ENCODE peak calls at places on chromosomes 16 and 17, in eight cellular contexts. One of them, this sample, is unnamed.

GRCh38 chr17:50177983-50178834 is 12.4 kb downstream of the SGCA start:
- DNase-seq in left lung: peak
- DNase-seq in psoas muscle: peak
- DNase-seq in brain microvascular endothelial cell: peak
- DNase-seq in mucosa of descending colon: peak
- DNase-seq in testis: peak
- DNase-seq in esophagus squamous epithelium: no peak
- DNase-seq in right lobe of liver: peak
- DNase-seq in this sample: peak

GRCh38 chr16:86597880-86598606 is 19.7 kb downstream of the FOXL1 start:
- DNase-seq in right lobe of liver: no peak
- DNase-seq in testis: peak
- DNase-seq in brain microvascular endothelial cell: no peak
- DNase-seq in esophagus squamous epithelium: no peak
- DNase-seq in left lung: no peak
- DNase-seq in psoas muscle: no peak
- DNase-seq in mucosa of descending colon: no peak
- DNase-seq in this sample: no peak

GRCh38 chr17:1695365-1695764 is 10.7 kb upstream of the PRPF8 start:
- DNase-seq in brain microvascular endothelial cell: no peak
- DNase-seq in esophagus squamous epithelium: no peak
- DNase-seq in right lobe of liver: no peak
- DNase-seq in psoas muscle: no peak
- DNase-seq in testis: no peak
- DNase-seq in left lung: no peak
- DNase-seq in mucosa of descending colon: no peak
- DNase-seq in this sample: no peak

GRCh38 chr16:23557779-23558330 is 328 bp downstream of the UBFD1 start:
- DNase-seq in right lobe of liver: no peak
- DNase-seq in testis: peak
- DNase-seq in psoas muscle: peak
- DNase-seq in esophagus squamous epithelium: no peak
- DNase-seq in brain microvascular endothelial cell: peak
- DNase-seq in left lung: no peak
- DNase-seq in mucosa of descending colon: no peak
- DNase-seq in this sample: no peak

GRCh38 chr17:9837551-9838471 is 12.1 kb downstream of the GLP2R start:
- DNase-seq in mucosa of descending colon: no peak
- DNase-seq in brain microvascular endothelial cell: peak
- DNase-seq in right lobe of liver: no peak
- DNase-seq in psoas muscle: peak
- DNase-seq in testis: peak
- DNase-seq in esophagus squamous epithelium: no peak
- DNase-seq in left lung: no peak
- DNase-seq in this sample: no peak

GRCh38 chr16:20866161-20866772 is 33.9 kb downstream of the DCUN1D3 start:
- DNase-seq in left lung: peak
- DNase-seq in esophagus squamous epithelium: no peak
- DNase-seq in mucosa of descending colon: peak
- DNase-seq in right lobe of liver: no peak
- DNase-seq in brain microvascular endothelial cell: peak
- DNase-seq in testis: no peak
- DNase-seq in psoas muscle: peak
- DNase-seq in this sample: peak

GRCh38 chr17:30344283-30345088 is 10.6 kb upstream of the TMIGD1 start:
- DNase-seq in mucosa of descending colon: peak
- DNase-seq in psoas muscle: no peak
- DNase-seq in brain microvascular endothelial cell: no peak
- DNase-seq in left lung: peak
- DNase-seq in testis: peak
- DNase-seq in right lobe of liver: peak
- DNase-seq in esophagus squamous epithelium: no peak
- DNase-seq in this sample: no peak

GRCh38 chr17:6555331-6556120 is 829 bp downstream of the PITPNM3 start:
- DNase-seq in testis: peak
- DNase-seq in esophagus squamous epithelium: no peak
- DNase-seq in right lobe of liver: no peak
- DNase-seq in left lung: peak
- DNase-seq in brain microvascular endothelial cell: no peak
- DNase-seq in psoas muscle: no peak
- DNase-seq in mucosa of descending colon: peak
- DNase-seq in this sample: no peak

GRCh38 chr16:17318200-17318599 is 152.6 kb downstream of the XYLT1 start:
- DNase-seq in right lobe of liver: no peak
- DNase-seq in left lung: peak
- DNase-seq in psoas muscle: no peak
- DNase-seq in mucosa of descending colon: no peak
- DNase-seq in brain microvascular endothelial cell: no peak
- DNase-seq in testis: peak
- DNase-seq in esophagus squamous epithelium: no peak
- DNase-seq in this sample: no peak

GRCh38 chr16:984736-985135 is 3.2 kb downstream of the SOX8 start:
- DNase-seq in esophagus squamous epithelium: no peak
- DNase-seq in mucosa of descending colon: no peak
- DNase-seq in brain microvascular endothelial cell: no peak
- DNase-seq in psoas muscle: no peak
- DNase-seq in right lobe of liver: no peak
- DNase-seq in left lung: no peak
- DNase-seq in testis: no peak
- DNase-seq in this sample: no peak

GRCh38 chr16:986925-987581 is 5.5 kb downstream of the SOX8 start:
- DNase-seq in testis: no peak
- DNase-seq in psoas muscle: no peak
- DNase-seq in right lobe of liver: no peak
- DNase-seq in brain microvascular endothelial cell: no peak
- DNase-seq in left lung: no peak
- DNase-seq in esophagus squamous epithelium: no peak
- DNase-seq in mucosa of descending colon: no peak
- DNase-seq in this sample: no peak

GRCh38 chr16:985237-985636 is 3.7 kb downstream of the SOX8 start:
- DNase-seq in brain microvascular endothelial cell: no peak
- DNase-seq in esophagus squamous epithelium: no peak
- DNase-seq in testis: no peak
- DNase-seq in psoas muscle: no peak
- DNase-seq in left lung: no peak
- DNase-seq in right lobe of liver: no peak
- DNase-seq in mucosa of descending colon: no peak
- DNase-seq in this sample: no peak

GRCh38 chr16:986411-986810 is 4.8 kb downstream of the SOX8 start:
- DNase-seq in right lobe of liver: no peak
- DNase-seq in esophagus squamous epithelium: no peak
- DNase-seq in mucosa of descending colon: no peak
- DNase-seq in brain microvascular endothelial cell: no peak
- DNase-seq in testis: no peak
- DNase-seq in left lung: no peak
- DNase-seq in psoas muscle: no peak
- DNase-seq in this sample: no peak

GRCh38 chr16:985646-986400 is 4.3 kb downstream of the SOX8 start:
- DNase-seq in esophagus squamous epithelium: no peak
- DNase-seq in testis: no peak
- DNase-seq in brain microvascular endothelial cell: no peak
- DNase-seq in mucosa of descending colon: no peak
- DNase-seq in right lobe of liver: no peak
- DNase-seq in left lung: no peak
- DNase-seq in psoas muscle: no peak
- DNase-seq in this sample: no peak
- H3K4me3 ChIP-seq in esophagus squamous epithelium: no peak
- H3K4me3 ChIP-seq in testis: no peak
- H3K4me3 ChIP-seq in brain microvascular endothelial cell: no peak
- H3K4me3 ChIP-seq in mucosa of descending colon: no peak
- H3K4me3 ChIP-seq in right lobe of liver: no peak
- H3K4me3 ChIP-seq in left lung: no peak
- H3K4me3 ChIP-seq in psoas muscle: no peak
- H3K4me3 ChIP-seq in this sample: no peak

DNA sequence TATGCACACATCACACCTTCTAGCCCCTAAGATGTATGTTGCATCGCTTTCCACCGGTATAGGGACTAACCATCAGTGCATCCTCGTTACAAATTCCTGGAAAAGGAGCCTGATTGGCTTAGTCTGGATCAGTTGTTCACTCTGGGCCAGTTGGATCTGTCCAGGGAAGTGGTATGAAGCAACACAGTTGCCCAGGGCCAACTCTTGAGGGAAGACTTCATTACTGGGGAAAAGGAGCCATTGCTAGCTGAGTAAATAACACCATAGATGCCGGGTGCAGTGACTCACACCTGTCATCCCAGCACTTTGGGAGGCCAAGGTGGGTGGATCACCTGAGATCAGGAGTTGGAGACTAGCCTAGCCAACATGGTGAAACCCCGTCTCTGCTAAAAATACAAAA is 275.2 kb upstream of the RBFOX1 start:
- DNase-seq in psoas muscle: no peak
- DNase-seq in brain microvascular endothelial cell: no peak
- DNase-seq in left lung: no peak
- DNase-seq in mucosa of descending colon: no peak
- DNase-seq in esophagus squamous epithelium: no peak
- DNase-seq in right lobe of liver: no peak
- DNase-seq in testis: no peak
- DNase-seq in this sample: no peak
- TF ChIP-seq CTCF in psoas muscle: no peak
- TF ChIP-seq CTCF in brain microvascular endothelial cell: no peak
- TF ChIP-seq CTCF in left lung: no peak
- TF ChIP-seq CTCF in mucosa of descending colon: no peak
- TF ChIP-seq CTCF in esophagus squamous epithelium: no peak
- TF ChIP-seq CTCF in right lobe of liver: no peak
- TF ChIP-seq CTCF in testis: no peak
- TF ChIP-seq CTCF in this sample: no peak

GRCh38 chr16:52456368-52456767 is 90.6 kb downstream of the TOX3 start:
- DNase-seq in right lobe of liver: no peak
- DNase-seq in brain microvascular endothelial cell: no peak
- DNase-seq in esophagus squamous epithelium: no peak
- DNase-seq in psoas muscle: no peak
- DNase-seq in testis: no peak
- DNase-seq in left lung: no peak
- DNase-seq in mucosa of descending colon: no peak
- DNase-seq in this sample: no peak
- H3K4me3 ChIP-seq in right lobe of liver: no peak
- H3K4me3 ChIP-seq in brain microvascular endothelial cell: no peak
- H3K4me3 ChIP-seq in esophagus squamous epithelium: no peak
- H3K4me3 ChIP-seq in psoas muscle: no peak
- H3K4me3 ChIP-seq in testis: no peak
- H3K4me3 ChIP-seq in left lung: no peak
- H3K4me3 ChIP-seq in mucosa of descending colon: no peak
- H3K4me3 ChIP-seq in this sample: no peak

GRCh38 chr17:44605116-44605505 is 47.8 kb downstream of the FZD2 start:
- DNase-seq in psoas muscle: no peak
- DNase-seq in testis: no peak
- DNase-seq in left lung: no peak
- DNase-seq in esophagus squamous epithelium: no peak
- DNase-seq in mucosa of descending colon: no peak
- DNase-seq in right lobe of liver: no peak
- DNase-seq in brain microvascular endothelial cell: no peak
- DNase-seq in this sample: no peak

GRCh38 chr17:44602390-44602789 is 45.1 kb downstream of the FZD2 start:
- DNase-seq in esophagus squamous epithelium: no peak
- DNase-seq in left lung: no peak
- DNase-seq in right lobe of liver: no peak
- DNase-seq in psoas muscle: no peak
- DNase-seq in brain microvascular endothelial cell: no peak
- DNase-seq in testis: no peak
- DNase-seq in mucosa of descending colon: no peak
- DNase-seq in this sample: no peak

GRCh38 chr17:44602970-44603369 is 45.7 kb downstream of the FZD2 start:
- DNase-seq in mucosa of descending colon: no peak
- DNase-seq in esophagus squamous epithelium: no peak
- DNase-seq in right lobe of liver: no peak
- DNase-seq in left lung: no peak
- DNase-seq in testis: no peak
- DNase-seq in brain microvascular endothelial cell: no peak
- DNase-seq in psoas muscle: no peak
- DNase-seq in this sample: no peak

GRCh38 chr17:44606658-44607057 is 49.4 kb downstream of the FZD2 start:
- DNase-seq in testis: no peak
- DNase-seq in esophagus squamous epithelium: no peak
- DNase-seq in psoas muscle: no peak
- DNase-seq in mucosa of descending colon: no peak
- DNase-seq in brain microvascular endothelial cell: no peak
- DNase-seq in left lung: no peak
- DNase-seq in right lobe of liver: no peak
- DNase-seq in this sample: no peak

DNA sequence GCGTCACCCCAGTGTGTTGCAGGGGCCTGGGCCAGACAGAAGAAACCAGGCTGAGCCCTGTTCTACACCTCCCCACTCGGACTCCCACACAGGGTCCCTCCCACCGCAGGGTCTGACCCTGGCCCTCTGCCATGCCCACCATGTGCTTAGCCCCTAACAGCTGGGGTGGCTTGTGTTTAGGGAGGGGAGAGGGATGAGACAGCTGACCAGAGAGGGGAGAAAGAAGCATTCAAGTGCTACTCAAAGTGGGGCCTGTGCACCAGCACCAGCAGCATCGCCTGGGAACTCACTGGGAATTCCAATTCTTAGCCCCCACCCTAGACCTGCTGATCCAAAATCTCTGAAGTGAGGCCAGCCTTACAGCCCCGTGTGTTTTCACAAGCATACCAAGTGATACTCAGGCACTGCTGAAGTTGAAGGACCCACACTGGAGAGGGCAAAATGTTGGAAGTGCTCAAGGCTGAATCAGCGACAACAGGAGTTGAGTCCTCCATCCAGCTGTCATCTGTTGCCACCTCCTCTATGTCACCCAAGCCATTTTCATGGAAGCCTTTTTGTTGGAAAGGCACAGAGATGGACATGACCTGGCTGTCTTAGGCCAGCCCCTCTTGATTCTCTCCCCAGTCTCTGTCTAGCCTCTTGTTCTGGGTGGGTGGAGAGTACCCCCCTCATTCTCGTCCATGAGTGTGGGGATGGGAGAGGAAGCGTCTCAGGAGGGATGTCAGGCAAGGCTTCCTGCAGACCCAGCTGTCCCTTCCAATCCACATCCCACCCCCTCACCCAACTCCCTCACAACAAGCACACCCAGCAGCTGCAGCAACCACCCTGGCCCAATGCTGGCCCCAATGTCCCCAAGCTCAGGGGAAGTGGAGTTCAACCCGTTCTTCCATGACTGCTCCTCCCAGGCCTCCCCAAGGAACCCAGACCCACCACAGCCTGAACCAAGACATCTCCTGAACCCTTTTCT is 47.1 kb downstream of the FZD2 start:
- DNase-seq in esophagus squamous epithelium: no peak
- DNase-seq in mucosa of descending colon: no peak
- DNase-seq in testis: no peak
- DNase-seq in brain microvascular endothelial cell: no peak
- DNase-seq in psoas muscle: no peak
- DNase-seq in right lobe of liver: no peak
- DNase-seq in left lung: no peak
- DNase-seq in this sample: no peak
- TF ChIP-seq CTCF in esophagus squamous epithelium: no peak
- TF ChIP-seq CTCF in mucosa of descending colon: no peak
- TF ChIP-seq CTCF in testis: no peak
- TF ChIP-seq CTCF in brain microvascular endothelial cell: no peak
- TF ChIP-seq CTCF in psoas muscle: no peak
- TF ChIP-seq CTCF in right lobe of liver: no peak
- TF ChIP-seq CTCF in left lung: no peak
- TF ChIP-seq CTCF in this sample: no peak

GRCh38 chr17:65594585-65594940 is 33.1 kb upstream of the AXIN2 start:
- DNase-seq in brain microvascular endothelial cell: peak
- DNase-seq in testis: no peak
- DNase-seq in left lung: no peak
- DNase-seq in esophagus squamous epithelium: no peak
- DNase-seq in psoas muscle: no peak
- DNase-seq in right lobe of liver: no peak
- DNase-seq in mucosa of descending colon: no peak
- DNase-seq in this sample: no peak
- H3K4me3 ChIP-seq in brain microvascular endothelial cell: no peak
- H3K4me3 ChIP-seq in testis: no peak
- H3K4me3 ChIP-seq in left lung: no peak
- H3K4me3 ChIP-seq in esophagus squamous epithelium: no peak
- H3K4me3 ChIP-seq in psoas muscle: no peak
- H3K4me3 ChIP-seq in right lobe of liver: no peak
- H3K4me3 ChIP-seq in mucosa of descending colon: no peak
- H3K4me3 ChIP-seq in this sample: no peak

GRCh38 chr17:57515662-57516211 is 229.4 kb downstream of the CCDC182 start:
- DNase-seq in testis: no peak
- DNase-seq in brain microvascular endothelial cell: no peak
- DNase-seq in left lung: no peak
- DNase-seq in mucosa of descending colon: no peak
- DNase-seq in esophagus squamous epithelium: no peak
- DNase-seq in right lobe of liver: no peak
- DNase-seq in psoas muscle: no peak
- DNase-seq in this sample: no peak
- TF ChIP-seq CTCF in testis: no peak
- TF ChIP-seq CTCF in brain microvascular endothelial cell: no peak
- TF ChIP-seq CTCF in left lung: no peak
- TF ChIP-seq CTCF in mucosa of descending colon: no peak
- TF ChIP-seq CTCF in esophagus squamous epithelium: no peak
- TF ChIP-seq CTCF in right lobe of liver: no peak
- TF ChIP-seq CTCF in psoas muscle: no peak
- TF ChIP-seq CTCF in this sample: peak

This sample was measured in RWPE2.